ENCODE peak calls at places on chromosomes 4 and X, in four cellular contexts. One of them, this sample, is unnamed.
A peak's percentile ranks its signal among the peaks of the same experiment; 100 is the strongest.

GRCh38 chr4:169677150-169677732 is 56.9 kb downstream of the CLCN3 start:
- DNase-seq in ovary: no peak
- DNase-seq in heart left ventricle: no peak
- DNase-seq in hepatocyte: no peak
- DNase-seq in this sample: no peak

GRCh38 chr4:46389301-46389761 is 597 bp downstream of the GABRA2 start:
- DNase-seq in ovary: no peak
- DNase-seq in hepatocyte: peak; percentile 71
- DNase-seq in heart left ventricle: no peak
- DNase-seq in this sample: no peak

GRCh38 chr4:123421227-123421941 is 24.8 kb downstream of the SPRY1 start:
- DNase-seq in hepatocyte: no peak
- DNase-seq in ovary: no peak
- DNase-seq in heart left ventricle: no peak
- DNase-seq in this sample: no peak

GRCh38 chr4:78059524-78059889 is 2.4 kb downstream of the FRAS1 start:
- DNase-seq in hepatocyte: peak; percentile 90
- DNase-seq in ovary: peak; percentile 13
- DNase-seq in heart left ventricle: peak; percentile 47
- DNase-seq in this sample: peak; percentile 73

GRCh38 chr4:140088317-140088967 is 65.5 kb downstream of the MAML3 start:
- DNase-seq in hepatocyte: no peak
- DNase-seq in heart left ventricle: no peak
- DNase-seq in ovary: no peak
- DNase-seq in this sample: no peak

GRCh38 chrX:153646620-153647373 is at the start of gene DUSP9:
- DNase-seq in ovary: peak; percentile 47
- DNase-seq in heart left ventricle: peak; percentile 21
- DNase-seq in hepatocyte: peak; percentile 72
- DNase-seq in this sample: no peak

GRCh38 chr4:185933078-185933581 is 121.1 kb upstream of the SORBS2 start:
- DNase-seq in ovary: no peak
- DNase-seq in heart left ventricle: peak; percentile 44
- DNase-seq in hepatocyte: no peak
- DNase-seq in this sample: no peak

GRCh38 chrX:53494427-53494826 is 60.3 kb upstream of the HSD17B10 start:
- DNase-seq in hepatocyte: peak; percentile 31
- DNase-seq in heart left ventricle: no peak
- DNase-seq in ovary: no peak
- DNase-seq in this sample: no peak

GRCh38 chrX:21408324-21408723 is 34.1 kb downstream of the CNKSR2 start:
- DNase-seq in heart left ventricle: no peak
- DNase-seq in hepatocyte: no peak
- DNase-seq in ovary: no peak
- DNase-seq in this sample: no peak

GRCh38 chr4:42750091-42750490 is 93.2 kb upstream of the ATP8A1 start:
- DNase-seq in heart left ventricle: no peak
- DNase-seq in ovary: no peak
- DNase-seq in hepatocyte: peak; percentile 16
- DNase-seq in this sample: no peak

GRCh38 chr4:175504316-175504715 is 307.7 kb downstream of the GPM6A start:
- DNase-seq in hepatocyte: no peak
- DNase-seq in heart left ventricle: no peak
- DNase-seq in ovary: no peak
- DNase-seq in this sample: no peak

GRCh38 chr4:32858971-32859370 is 2138.8 kb downstream of the PCDH7 start:
- DNase-seq in heart left ventricle: no peak
- DNase-seq in ovary: no peak
- DNase-seq in hepatocyte: peak; percentile 34
- DNase-seq in this sample: no peak

GRCh38 chr4:114025176-114025777 is 45.8 kb upstream of the ARSJ start:
- DNase-seq in hepatocyte: peak; percentile 58
- DNase-seq in heart left ventricle: no peak
- DNase-seq in ovary: no peak
- DNase-seq in this sample: no peak

GRCh38 chr4:6991771-6992557 is 51.2 kb upstream of the TADA2B start:
- DNase-seq in heart left ventricle: no peak
- DNase-seq in ovary: peak; percentile 38
- DNase-seq in hepatocyte: peak; percentile 50
- DNase-seq in this sample: no peak

GRCh38 chrX:100410083-100410590 is at the start of gene PCDH19:
- DNase-seq in heart left ventricle: peak; percentile 50
- DNase-seq in ovary: peak; percentile 58
- DNase-seq in hepatocyte: peak; percentile 81
- DNase-seq in this sample: peak; percentile 66

GRCh38 chrX:123206222-123206621 is 22.1 kb downstream of the GRIA3 start:
- DNase-seq in heart left ventricle: no peak
- DNase-seq in ovary: no peak
- DNase-seq in hepatocyte: no peak
- DNase-seq in this sample: no peak

GRCh38 chr4:1723131-1723801 is 1.9 kb downstream of the TACC3 start:
- DNase-seq in heart left ventricle: no peak
- DNase-seq in ovary: peak; percentile 19
- DNase-seq in hepatocyte: no peak
- DNase-seq in this sample: no peak

GRCh38 chr4:40337081-40337480 is 1.9 kb downstream of the CHRNA9 start:
- DNase-seq in hepatocyte: no peak
- DNase-seq in ovary: no peak
- DNase-seq in heart left ventricle: no peak
- DNase-seq in this sample: no peak

GRCh38 chrX:134013092-134013497 is 27.7 kb upstream of the GPC3 start:
- DNase-seq in ovary: no peak
- DNase-seq in hepatocyte: no peak
- DNase-seq in heart left ventricle: no peak
- DNase-seq in this sample: no peak

GRCh38 chrX:28347526-28347925 is 239.7 kb upstream of the IL1RAPL1 start:
- DNase-seq in heart left ventricle: no peak
- DNase-seq in ovary: no peak
- DNase-seq in hepatocyte: no peak
- DNase-seq in this sample: no peak

GRCh38 chr4:37453004-37453360 is 208.4 kb downstream of the NWD2 start:
- DNase-seq in hepatocyte: peak; percentile 87
- DNase-seq in heart left ventricle: no peak
- DNase-seq in ovary: no peak
- DNase-seq in this sample: no peak

GRCh38 chr4:164799410-164799809 is 45.5 kb downstream of the SMIM31 start:
- DNase-seq in heart left ventricle: no peak
- DNase-seq in hepatocyte: no peak
- DNase-seq in ovary: no peak
- DNase-seq in this sample: no peak

GRCh38 chrX:413322-414201 is 26.9 kb upstream of the PPP2R3B start:
- DNase-seq in hepatocyte: no peak
- DNase-seq in ovary: no peak
- DNase-seq in heart left ventricle: peak; percentile 73
- DNase-seq in this sample: peak; percentile 59

GRCh38 chr4:130074096-130074495 is 978.1 kb downstream of the C4orf33 start:
- DNase-seq in hepatocyte: no peak
- DNase-seq in heart left ventricle: no peak
- DNase-seq in ovary: no peak
- DNase-seq in this sample: no peak